ENCODE peak calls at places on chromosomes 3 and 15, in four cellular contexts. C, K, V and D are unnamed samples.

GRCh38 chr3:144055604-144056003 is 84.0 kb downstream of the DIPK2A start:
- DNase-seq in C (no peak), K (no peak), V (peak), D (no peak)

GRCh38 chr15:92958105-92958504 is 58.0 kb downstream of the CHD2 start:
- DNase-seq in C (no peak), K (no peak), V (no peak), D (no peak)

GRCh38 chr3:120144267-120144666 is 50.0 kb upstream of the GSK3B start:
- DNase-seq in C (no peak), K (no peak), V (peak), D (no peak)

GRCh38 chr3:100427694-100428093 is 26.4 kb downstream of the LNP1 start:
- DNase-seq in C (no peak), K (no peak), V (no peak), D (no peak)

GRCh38 chr3:110327870-110328269 is 743.7 kb upstream of the NECTIN3 start:
- DNase-seq in C (no peak), K (no peak), V (peak), D (no peak)

GRCh38 chr3:159818399-159818798 is 170.2 kb upstream of the IL12A start:
- DNase-seq in C (peak), K (peak), V (no peak), D (no peak)

GRCh38 chr3:98800401-98800800 is 37.3 kb downstream of the ST3GAL6 start:
- DNase-seq in C (no peak), K (no peak), V (no peak), D (no peak)

GRCh38 chr3:128355549-128355930 is 111.2 kb downstream of the DNAJB8 start:
- DNase-seq in C (no peak), K (no peak), V (no peak), D (no peak)

GRCh38 chr3:55818485-55818884 is 331.4 kb upstream of the WNT5A start:
- DNase-seq in C (peak), K (no peak), V (no peak), D (no peak)

GRCh38 chr3:169863458-169863899 is 6.3 kb downstream of the LRRC31 start:
- DNase-seq in C (peak), K (no peak), V (peak), D (peak)

GRCh38 chr3:178500631-178501030 is 35.6 kb upstream of the KCNMB2 start:
- DNase-seq in C (no peak), K (no peak), V (no peak), D (no peak)

GRCh38 chr3:129822679-129823078 is 70.8 kb downstream of the TMCC1 start:
- DNase-seq in C (no peak), K (no peak), V (peak), D (no peak)

GRCh38 chr3:53161820-53162671 is 1.0 kb downstream of the PRKCD start:
- DNase-seq in C (no peak), K (peak), V (peak), D (peak)

GRCh38 chr3:88467191-88467590 is 317.4 kb downstream of the C3orf38 start:
- DNase-seq in C (no peak), K (no peak), V (no peak), D (no peak)

GRCh38 chr3:39981547-39982184 is 172.3 kb downstream of the MYRIP start:
- DNase-seq in C (no peak), K (no peak), V (no peak), D (no peak)

GRCh38 chr3:193744048-193744821 is 151.2 kb downstream of the OPA1 start:
- DNase-seq in C (no peak), K (no peak), V (no peak), D (no peak)

GRCh38 chr3:40780801-40781406 is 256.1 kb downstream of the ZNF621 start:
- DNase-seq in C (peak), K (peak), V (no peak), D (peak)

GRCh38 chr15:96274698-96275097 is 55.8 kb upstream of the NR2F2 start:
- DNase-seq in C (no peak), K (no peak), V (peak), D (no peak)

GRCh38 chr3:109803274-109803673 is 465.9 kb upstream of the DPPA4 start:
- DNase-seq in C (no peak), K (no peak), V (no peak), D (no peak)

GRCh38 chr3:160003520-160004128 is 15.0 kb downstream of the IL12A start:
- DNase-seq in C (peak), K (peak), V (peak), D (peak)

GRCh38 chr3:124676236-124676635 is 54.0 kb upstream of the UMPS start:
- DNase-seq in C (no peak), K (no peak), V (peak), D (no peak)

GRCh38 chr3:87494264-87494663 is 217.9 kb upstream of the POU1F1 start:
- DNase-seq in C (no peak), K (no peak), V (no peak), D (no peak)

GRCh38 chr15:72532991-72533601 is 59.0 kb downstream of the ARIH1 start:
- DNase-seq in C (no peak), K (no peak), V (no peak), D (no peak)
- TF ChIP-seq CTCF in C (no peak), K (peak), V (peak), D (no peak)

GRCh38 chr3:10852031-10852795 is 36.2 kb downstream of the SLC6A11 start:
- DNase-seq in C (no peak), K (no peak), V (no peak), D (no peak)

GRCh38 chr3:10855083-10855870 is 39.2 kb downstream of the SLC6A11 start:
- DNase-seq in C (no peak), K (no peak), V (no peak), D (no peak)

DNA sequence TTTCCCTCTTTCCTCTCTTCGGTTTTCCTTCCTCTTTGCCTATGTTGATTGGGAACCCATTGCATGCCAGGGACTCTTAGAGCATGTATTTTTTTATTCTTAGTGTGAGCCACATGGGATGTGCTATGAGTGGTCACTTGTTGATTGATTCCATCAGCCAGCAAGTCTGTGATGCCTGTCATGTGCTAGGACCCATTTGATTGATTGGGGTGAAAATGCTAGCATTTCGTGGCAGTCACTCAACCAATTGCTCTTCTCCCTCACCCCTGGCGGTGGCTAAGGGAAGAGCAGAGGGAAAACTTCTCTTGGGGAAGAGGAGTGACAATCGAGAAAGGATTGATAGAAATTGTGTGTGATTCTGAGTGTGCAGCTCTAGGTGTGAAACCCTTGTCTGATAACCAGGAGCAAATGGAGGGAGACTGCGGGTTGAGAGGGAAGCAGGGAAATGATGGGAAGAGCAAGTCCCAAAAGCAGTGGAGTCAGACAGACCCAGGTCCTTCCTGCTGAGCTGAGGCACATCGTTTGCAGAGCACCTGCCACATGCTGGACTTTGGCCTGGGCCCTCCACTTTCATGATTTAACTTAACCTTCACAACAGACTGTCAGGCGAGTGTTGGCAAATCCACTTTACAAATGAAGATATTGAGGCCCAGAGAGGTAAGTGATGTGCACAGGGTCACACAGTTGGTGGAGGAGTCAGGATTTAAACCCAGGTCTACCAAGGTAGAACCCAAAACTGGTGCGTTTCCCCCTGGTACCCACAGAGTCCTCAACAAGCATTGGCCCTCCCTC is 40.0 kb downstream of the SLC6A11 start:
- DNase-seq in C (no peak), K (no peak), V (no peak), D (no peak)
- TF ChIP-seq CTCF in C (no peak), K (no peak), V (peak), D (peak)

DNA sequence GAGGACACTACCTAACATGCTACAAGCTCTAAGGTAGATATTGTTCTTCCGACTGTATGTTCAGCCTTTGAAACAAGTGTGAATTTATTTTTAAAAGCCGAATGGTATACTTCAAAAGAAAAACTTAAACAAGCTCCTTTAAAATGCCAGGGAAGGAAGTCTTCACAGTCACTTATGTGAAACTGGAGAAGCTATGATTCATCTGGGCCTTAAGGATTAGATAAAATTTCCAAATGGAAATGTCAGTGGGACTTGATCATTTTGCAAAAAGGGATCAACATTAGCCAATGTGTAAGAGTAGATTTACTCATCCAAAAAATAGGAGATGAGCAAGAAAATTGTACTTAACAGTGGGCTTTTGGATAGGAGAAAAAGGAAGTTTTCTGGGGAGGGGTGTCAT is 225.6 kb downstream of the MEX3B start:
- DNase-seq in C (no peak), K (no peak), V (no peak), D (no peak)
- TF ChIP-seq CTCF in C (no peak), K (no peak), V (no peak), D (no peak)

GRCh38 chr15:76057332-76058000 is 2.3 kb upstream of the TMEM266 start:
- DNase-seq in C (no peak), K (no peak), V (peak), D (peak)

GRCh38 chr15:76060098-76060989 is 559 bp downstream of the TMEM266 start:
- DNase-seq in C (no peak), K (no peak), V (no peak), D (no peak)

GRCh38 chr15:76059320-76060097 is at the start of gene TMEM266:
- DNase-seq in C (peak), K (peak), V (no peak), D (peak)

GRCh38 chr15:76056931-76057330 is 2.9 kb upstream of the TMEM266 start:
- DNase-seq in C (no peak), K (no peak), V (no peak), D (no peak)

GRCh38 chr15:76058714-76059319 is 968 bp upstream of the TMEM266 start:
- DNase-seq in C (peak), K (no peak), V (no peak), D (peak)
- TF ChIP-seq CTCF in C (peak), K (no peak), V (no peak), D (no peak)

GRCh38 chr15:44713006-44713966 is 2.0 kb downstream of the B2M start:
- DNase-seq in C (no peak), K (no peak), V (peak), D (no peak)
- TF ChIP-seq CTCF in C (no peak), K (no peak), V (peak), D (no peak)

GRCh38 chr3:28268989-28269388 is 27.6 kb downstream of the CMC1 start:
- DNase-seq in C (no peak), K (no peak), V (no peak), D (no peak)
- TF ChIP-seq CTCF in C (no peak), K (no peak), V (peak), D (no peak)

DNA sequence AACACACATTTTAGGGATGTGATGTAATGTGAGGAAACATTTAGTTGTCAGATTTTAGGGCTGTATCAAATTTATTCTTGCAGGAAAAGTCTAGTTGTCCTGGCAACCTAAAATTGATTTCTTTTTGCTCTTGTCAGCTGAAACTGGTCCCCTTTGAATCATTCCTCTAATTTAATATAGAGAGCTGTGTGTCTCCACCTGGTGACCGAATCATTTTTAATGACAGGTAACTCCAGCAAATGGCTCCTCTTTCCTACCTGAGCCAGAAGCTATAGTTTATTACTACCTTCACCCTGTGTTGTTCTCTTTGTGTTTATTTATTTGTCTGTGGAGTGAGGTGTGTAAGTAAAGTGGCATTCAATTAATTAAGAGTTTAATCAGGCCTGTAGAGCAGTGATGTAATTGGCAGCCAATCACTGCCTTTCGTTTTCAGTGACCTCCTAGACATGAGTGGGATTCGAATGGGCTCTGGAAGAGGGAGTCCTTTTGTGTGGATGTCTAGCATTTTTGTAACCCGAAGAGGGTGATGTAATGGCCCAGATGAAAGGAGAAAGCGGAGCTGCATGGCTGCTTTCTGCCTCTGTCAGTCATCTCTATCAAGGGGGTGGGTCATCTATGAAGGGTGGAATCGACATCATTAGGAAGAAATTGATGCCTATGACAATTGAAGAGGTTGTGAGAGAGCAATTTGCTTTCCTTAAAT is 125.9 kb downstream of the LPP start:
- DNase-seq in C (no peak), K (no peak), V (no peak), D (no peak)
- TF ChIP-seq CTCF in C (no peak), K (no peak), V (no peak), D (no peak)

DNA sequence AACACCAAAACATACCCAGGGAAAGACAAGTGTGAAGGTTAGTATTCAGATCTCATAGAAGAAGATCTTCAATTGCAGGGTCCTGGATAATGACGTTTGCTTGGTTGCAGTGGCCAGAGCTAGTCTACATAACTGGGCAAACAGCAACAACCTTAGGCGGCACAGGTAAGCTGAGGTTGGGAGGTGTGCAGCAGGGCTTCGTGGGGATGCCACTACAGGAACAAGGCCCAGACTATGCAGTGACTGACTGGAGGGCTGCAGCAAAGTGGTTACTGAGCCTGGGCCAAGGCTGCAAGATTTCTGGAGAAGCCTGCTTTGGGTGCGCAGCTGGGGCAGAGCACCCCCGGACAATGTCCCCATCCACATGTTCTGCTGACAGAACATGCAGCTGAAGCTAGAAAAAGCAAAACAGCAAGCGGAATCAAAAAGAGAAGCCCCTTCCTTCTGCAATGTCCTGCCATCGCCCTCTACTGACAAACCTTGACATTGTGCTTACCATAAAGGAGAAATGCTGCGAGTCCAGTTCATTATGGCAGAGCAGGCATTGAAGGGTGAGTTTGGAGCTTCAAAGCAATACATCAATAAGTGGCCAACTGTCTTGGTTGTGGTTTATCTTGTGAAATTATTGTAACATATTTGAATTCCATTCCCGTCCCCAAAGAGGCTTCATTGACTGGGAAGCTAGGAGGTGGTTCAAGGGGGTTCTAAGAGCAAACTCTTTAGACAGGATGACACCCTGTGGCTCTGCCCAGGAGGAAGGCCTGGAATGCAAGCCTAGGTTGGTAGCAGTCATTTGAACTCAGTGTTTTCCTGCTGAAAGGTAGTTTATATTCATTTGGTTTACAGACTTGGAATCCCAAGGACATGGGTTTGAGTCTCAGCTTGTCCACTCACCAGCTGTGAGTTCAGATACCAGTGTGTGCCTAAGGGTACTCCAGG is 217.0 kb downstream of the PDCD6IP start:
- DNase-seq in C (no peak), K (no peak), V (no peak), D (no peak)
- TF ChIP-seq CTCF in C (no peak), K (no peak), V (peak), D (peak)